ENCODE peak calls at places on chromosomes 11 and 22, in five cellular contexts. One of them, this sample, is unnamed.

GRCh38 chr11:96338910-96339703 is 3.9 kb downstream of the MAML2 start:
- DNase-seq in heart left ventricle: peak
- DNase-seq in left ventricle myocardium inferior: peak
- DNase-seq in epithelial cell of esophagus: peak
- DNase-seq in PC-3: peak
- DNase-seq in this sample: no peak

GRCh38 chr22:20615533-20616450 is 108.4 kb downstream of the MED15 start:
- DNase-seq in heart left ventricle: no peak
- DNase-seq in left ventricle myocardium inferior: no peak
- DNase-seq in epithelial cell of esophagus: no peak
- DNase-seq in PC-3: no peak
- DNase-seq in this sample: no peak

GRCh38 chr22:46322711-46323110 is 12.8 kb upstream of the TRMU start:
- DNase-seq in heart left ventricle: no peak
- DNase-seq in left ventricle myocardium inferior: no peak
- DNase-seq in epithelial cell of esophagus: no peak
- DNase-seq in PC-3: no peak
- DNase-seq in this sample: no peak

GRCh38 chr11:111937859-111938258 is 716 bp downstream of the DIXDC1 start:
- DNase-seq in heart left ventricle: no peak
- DNase-seq in left ventricle myocardium inferior: no peak
- DNase-seq in epithelial cell of esophagus: no peak
- DNase-seq in PC-3: no peak
- DNase-seq in this sample: no peak

GRCh38 chr11:28107331-28107725 is 628 bp downstream of the KIF18A start:
- DNase-seq in heart left ventricle: no peak
- DNase-seq in left ventricle myocardium inferior: no peak
- DNase-seq in epithelial cell of esophagus: peak
- DNase-seq in PC-3: peak
- DNase-seq in this sample: no peak

GRCh38 chr11:17563248-17563647 is 16.2 kb downstream of the OTOG start:
- DNase-seq in heart left ventricle: no peak
- DNase-seq in left ventricle myocardium inferior: no peak
- DNase-seq in epithelial cell of esophagus: peak
- DNase-seq in PC-3: peak
- DNase-seq in this sample: no peak

GRCh38 chr11:65434667-65435179 is 12.1 kb downstream of the NEAT1 start:
- DNase-seq in heart left ventricle: no peak
- DNase-seq in left ventricle myocardium inferior: no peak
- DNase-seq in epithelial cell of esophagus: no peak
- DNase-seq in PC-3: no peak
- DNase-seq in this sample: no peak

GRCh38 chr22:29481265-29482000 is 1.4 kb downstream of the NEFH start:
- DNase-seq in heart left ventricle: no peak
- DNase-seq in left ventricle myocardium inferior: no peak
- DNase-seq in epithelial cell of esophagus: no peak
- DNase-seq in PC-3: no peak
- DNase-seq in this sample: no peak

GRCh38 chr11:9462806-9463537 is 2.2 kb downstream of the ZNF143 start:
- DNase-seq in heart left ventricle: no peak
- DNase-seq in left ventricle myocardium inferior: no peak
- DNase-seq in epithelial cell of esophagus: peak
- DNase-seq in PC-3: peak
- DNase-seq in this sample: no peak

GRCh38 chr11:112085822-112086421 is 634 bp downstream of the TIMM8B start:
- DNase-seq in heart left ventricle: no peak
- DNase-seq in left ventricle myocardium inferior: no peak
- DNase-seq in epithelial cell of esophagus: peak
- DNase-seq in PC-3: peak
- DNase-seq in this sample: no peak

GRCh38 chr22:42608481-42609361 is 6.0 kb downstream of the POLDIP3 start:
- DNase-seq in heart left ventricle: no peak
- DNase-seq in left ventricle myocardium inferior: no peak
- DNase-seq in epithelial cell of esophagus: peak
- DNase-seq in PC-3: peak
- DNase-seq in this sample: no peak

GRCh38 chr22:45934659-45935341 is 42.2 kb downstream of the WNT7B start:
- DNase-seq in heart left ventricle: no peak
- DNase-seq in left ventricle myocardium inferior: no peak
- DNase-seq in epithelial cell of esophagus: peak
- DNase-seq in PC-3: peak
- DNase-seq in this sample: peak

GRCh38 chr22:30265851-30266444 is 703 bp downstream of the OSM start:
- DNase-seq in heart left ventricle: peak
- DNase-seq in left ventricle myocardium inferior: peak
- DNase-seq in epithelial cell of esophagus: no peak
- DNase-seq in PC-3: no peak
- DNase-seq in this sample: no peak

GRCh38 chr22:27952779-27953178 is 33.7 kb upstream of the PITPNB start:
- DNase-seq in heart left ventricle: no peak
- DNase-seq in left ventricle myocardium inferior: no peak
- DNase-seq in epithelial cell of esophagus: peak
- DNase-seq in PC-3: no peak
- DNase-seq in this sample: no peak

GRCh38 chr22:28773461-28773867 is 969 bp downstream of the CCDC117 start:
- DNase-seq in heart left ventricle: no peak
- DNase-seq in left ventricle myocardium inferior: no peak
- DNase-seq in epithelial cell of esophagus: peak
- DNase-seq in PC-3: no peak
- DNase-seq in this sample: peak

GRCh38 chr11:65366340-65366773 is 11.8 kb downstream of the TIGD3 start:
- DNase-seq in heart left ventricle: no peak
- DNase-seq in left ventricle myocardium inferior: no peak
- DNase-seq in epithelial cell of esophagus: peak
- DNase-seq in PC-3: peak
- DNase-seq in this sample: no peak

GRCh38 chr11:40293655-40294342 is 1165.7 kb downstream of the LRRC4C start:
- DNase-seq in heart left ventricle: peak
- DNase-seq in left ventricle myocardium inferior: peak
- DNase-seq in epithelial cell of esophagus: peak
- DNase-seq in PC-3: peak
- DNase-seq in this sample: peak

GRCh38 chr11:63643205-63643604 is 28.0 kb downstream of the ATL3 start:
- DNase-seq in heart left ventricle: no peak
- DNase-seq in left ventricle myocardium inferior: no peak
- DNase-seq in epithelial cell of esophagus: no peak
- DNase-seq in PC-3: no peak
- DNase-seq in this sample: no peak

GRCh38 chr11:63635762-63636465 is 21.7 kb upstream of the PLAAT3 start:
- DNase-seq in heart left ventricle: no peak
- DNase-seq in left ventricle myocardium inferior: peak
- DNase-seq in epithelial cell of esophagus: peak
- DNase-seq in PC-3: peak
- DNase-seq in this sample: no peak

GRCh38 chr11:63639195-63639832 is 25.1 kb upstream of the PLAAT3 start:
- DNase-seq in heart left ventricle: no peak
- DNase-seq in left ventricle myocardium inferior: no peak
- DNase-seq in epithelial cell of esophagus: no peak
- DNase-seq in PC-3: peak
- DNase-seq in this sample: no peak

GRCh38 chr11:63641727-63642126 is 27.5 kb upstream of the PLAAT3 start:
- DNase-seq in heart left ventricle: no peak
- DNase-seq in left ventricle myocardium inferior: no peak
- DNase-seq in epithelial cell of esophagus: no peak
- DNase-seq in PC-3: no peak
- DNase-seq in this sample: no peak
- TF ChIP-seq CTCF in heart left ventricle: peak
- TF ChIP-seq CTCF in left ventricle myocardium inferior: no peak
- TF ChIP-seq CTCF in epithelial cell of esophagus: no peak
- TF ChIP-seq CTCF in PC-3: peak
- TF ChIP-seq CTCF in this sample: peak

DNA sequence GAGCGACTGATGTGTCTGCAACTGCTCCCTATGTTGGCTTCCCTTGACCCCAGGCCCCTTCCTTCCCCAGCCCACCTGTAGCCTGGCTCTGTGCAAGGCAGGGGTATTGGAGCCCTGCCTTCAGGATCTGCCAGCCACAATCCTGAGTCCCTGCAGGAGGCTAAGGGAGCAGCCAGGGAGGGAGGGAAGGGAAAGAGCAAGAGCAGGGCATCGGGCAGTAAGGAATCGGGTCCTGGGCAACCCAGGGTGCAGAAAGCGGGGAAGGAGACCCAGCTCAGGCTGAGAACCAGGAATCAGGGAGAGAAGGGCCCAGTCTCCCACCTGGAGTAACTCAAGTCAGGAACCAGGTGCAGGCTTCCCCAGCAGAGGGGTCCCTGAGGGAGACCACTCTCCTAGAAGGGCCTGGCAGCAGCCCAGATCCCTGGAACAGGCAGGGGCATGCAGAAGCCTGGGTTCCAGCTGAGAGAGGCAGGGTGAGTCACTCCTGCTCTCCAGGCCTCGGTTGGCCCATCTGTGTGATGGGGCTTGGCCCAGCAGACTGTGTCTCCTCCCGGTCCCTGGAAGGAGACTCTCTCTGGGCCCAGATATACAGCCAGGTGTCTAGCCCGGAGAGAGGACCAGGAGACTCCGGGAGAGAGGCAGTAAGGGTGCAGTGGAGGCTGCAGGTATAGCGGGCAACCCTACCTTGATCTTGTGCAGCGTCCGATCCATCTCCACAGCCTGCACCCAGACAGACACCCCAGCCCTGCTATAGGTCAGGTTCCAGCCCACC is 13.4 kb downstream of the STARD10 start:
- DNase-seq in heart left ventricle: no peak
- DNase-seq in left ventricle myocardium inferior: no peak
- DNase-seq in epithelial cell of esophagus: peak
- DNase-seq in PC-3: no peak
- DNase-seq in this sample: no peak
- H3K4me3 ChIP-seq in heart left ventricle: peak
- H3K4me3 ChIP-seq in left ventricle myocardium inferior: peak
- H3K4me3 ChIP-seq in epithelial cell of esophagus: peak
- H3K4me3 ChIP-seq in PC-3: peak
- H3K4me3 ChIP-seq in this sample: peak

GRCh38 chr11:3220521-3221407 is 2.2 kb upstream of the MRGPRG start:
- DNase-seq in heart left ventricle: no peak
- DNase-seq in left ventricle myocardium inferior: peak
- DNase-seq in epithelial cell of esophagus: no peak
- DNase-seq in PC-3: no peak
- DNase-seq in this sample: no peak
- TF ChIP-seq CTCF in heart left ventricle: no peak
- TF ChIP-seq CTCF in left ventricle myocardium inferior: no peak
- TF ChIP-seq CTCF in epithelial cell of esophagus: no peak
- TF ChIP-seq CTCF in PC-3: no peak
- TF ChIP-seq CTCF in this sample: no peak

GRCh38 chr11:82858133-82858532 is 42.1 kb downstream of the PRCP start:
- DNase-seq in heart left ventricle: no peak
- DNase-seq in left ventricle myocardium inferior: no peak
- DNase-seq in epithelial cell of esophagus: no peak
- DNase-seq in PC-3: no peak
- DNase-seq in this sample: no peak

GRCh38 chr11:82855616-82856015 is 44.6 kb downstream of the PRCP start:
- DNase-seq in heart left ventricle: no peak
- DNase-seq in left ventricle myocardium inferior: no peak
- DNase-seq in epithelial cell of esophagus: no peak
- DNase-seq in PC-3: no peak
- DNase-seq in this sample: no peak

GRCh38 chr11:82857145-82857544 is 43.1 kb downstream of the PRCP start:
- DNase-seq in heart left ventricle: no peak
- DNase-seq in left ventricle myocardium inferior: no peak
- DNase-seq in epithelial cell of esophagus: no peak
- DNase-seq in PC-3: no peak
- DNase-seq in this sample: no peak

GRCh38 chr11:82859746-82860145 is 40.5 kb downstream of the PRCP start:
- DNase-seq in heart left ventricle: no peak
- DNase-seq in left ventricle myocardium inferior: no peak
- DNase-seq in epithelial cell of esophagus: no peak
- DNase-seq in PC-3: no peak
- DNase-seq in this sample: no peak

GRCh38 chr11:82858556-82859091 is 41.6 kb downstream of the PRCP start:
- DNase-seq in heart left ventricle: no peak
- DNase-seq in left ventricle myocardium inferior: no peak
- DNase-seq in epithelial cell of esophagus: peak
- DNase-seq in PC-3: peak
- DNase-seq in this sample: peak
- H3K4me3 ChIP-seq in heart left ventricle: no peak
- H3K4me3 ChIP-seq in left ventricle myocardium inferior: no peak
- H3K4me3 ChIP-seq in epithelial cell of esophagus: no peak
- H3K4me3 ChIP-seq in PC-3: peak
- H3K4me3 ChIP-seq in this sample: no peak

GRCh38 chr11:47349521-47350095 is 2.9 kb downstream of the MYBPC3 start:
- DNase-seq in heart left ventricle: peak
- DNase-seq in left ventricle myocardium inferior: no peak
- DNase-seq in epithelial cell of esophagus: no peak
- DNase-seq in PC-3: no peak
- DNase-seq in this sample: no peak

GRCh38 chr11:47345890-47346563 is 6.5 kb downstream of the MYBPC3 start:
- DNase-seq in heart left ventricle: no peak
- DNase-seq in left ventricle myocardium inferior: no peak
- DNase-seq in epithelial cell of esophagus: no peak
- DNase-seq in PC-3: no peak
- DNase-seq in this sample: no peak

GRCh38 chr11:47348859-47349258 is 3.6 kb downstream of the MYBPC3 start:
- DNase-seq in heart left ventricle: no peak
- DNase-seq in left ventricle myocardium inferior: no peak
- DNase-seq in epithelial cell of esophagus: peak
- DNase-seq in PC-3: peak
- DNase-seq in this sample: no peak

GRCh38 chr11:47348131-47348802 is 4.2 kb downstream of the MYBPC3 start:
- DNase-seq in heart left ventricle: no peak
- DNase-seq in left ventricle myocardium inferior: no peak
- DNase-seq in epithelial cell of esophagus: no peak
- DNase-seq in PC-3: no peak
- DNase-seq in this sample: no peak

DNA sequence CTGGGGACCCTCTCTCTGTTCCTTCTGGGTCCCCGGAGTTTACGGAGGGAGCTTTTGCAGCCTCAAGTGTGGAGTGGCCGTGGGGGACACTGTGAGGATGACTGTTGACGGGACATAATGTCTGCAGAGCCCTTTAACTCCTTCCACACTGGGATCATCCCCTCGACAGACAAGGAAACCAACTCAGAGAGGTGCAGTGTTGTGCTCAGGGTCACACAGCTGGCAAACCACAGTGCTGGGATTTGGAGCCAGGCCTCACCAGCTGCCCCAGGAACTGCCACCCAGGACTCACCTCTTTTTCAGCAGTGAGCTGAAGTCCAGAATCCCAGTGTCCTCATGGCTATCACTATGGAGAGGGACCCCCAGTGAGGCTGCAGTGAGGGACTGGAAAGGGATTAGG is 5.4 kb downstream of the MYBPC3 start:
- DNase-seq in heart left ventricle: no peak
- DNase-seq in left ventricle myocardium inferior: no peak
- DNase-seq in epithelial cell of esophagus: no peak
- DNase-seq in PC-3: no peak
- DNase-seq in this sample: no peak
- TF ChIP-seq CTCF in heart left ventricle: no peak
- TF ChIP-seq CTCF in left ventricle myocardium inferior: no peak
- TF ChIP-seq CTCF in epithelial cell of esophagus: no peak
- TF ChIP-seq CTCF in PC-3: no peak
- TF ChIP-seq CTCF in this sample: no peak

DNA sequence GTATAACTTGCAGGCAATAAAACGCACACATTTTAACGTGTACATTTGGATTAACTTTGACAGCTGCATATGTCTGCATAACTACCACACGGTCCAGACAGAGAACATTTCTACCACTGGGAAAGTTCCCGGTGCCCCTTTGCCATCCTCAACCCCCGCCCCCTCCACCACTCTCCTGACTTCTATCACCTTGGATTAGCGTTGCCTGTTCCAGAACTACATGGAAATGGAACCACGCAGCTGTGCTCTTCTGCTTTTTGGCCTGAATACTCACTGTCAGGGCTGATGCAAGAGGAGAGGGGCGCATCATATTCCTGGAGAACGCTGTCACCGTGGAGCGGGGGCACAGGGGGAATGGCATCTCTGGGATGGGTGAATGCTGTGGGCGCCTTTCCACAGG is 62.1 kb downstream of the LRP5 start:
- DNase-seq in heart left ventricle: no peak
- DNase-seq in left ventricle myocardium inferior: no peak
- DNase-seq in epithelial cell of esophagus: no peak
- DNase-seq in PC-3: no peak
- DNase-seq in this sample: no peak
- H3K4me3 ChIP-seq in heart left ventricle: no peak
- H3K4me3 ChIP-seq in left ventricle myocardium inferior: peak
- H3K4me3 ChIP-seq in epithelial cell of esophagus: no peak
- H3K4me3 ChIP-seq in PC-3: no peak
- H3K4me3 ChIP-seq in this sample: no peak

This sample was measured in epithelial cell of proximal tubule.